ENCODE peak calls at places on chromosomes 13 and 19, in nine cellular contexts. C, R, T, F, Q, J, U, G and S are unnamed samples.

GRCh38 chr19:15331419-15332310 is 674 bp downstream of the BRD4 start:
- DNase-seq in C (peak), R (no peak), T (no peak), F (peak), Q (peak), J (no peak), U (peak), G (peak), S (peak)

GRCh38 chr13:53028063-53028462 is 550 bp upstream of the OLFM4 start:
- DNase-seq in C (no peak), R (no peak), T (no peak), F (no peak), Q (no peak), J (no peak), U (no peak), G (no peak), S (no peak)

GRCh38 chr19:2797280-2797679 is 12.0 kb downstream of the THOP1 start:
- DNase-seq in C (no peak), R (no peak), T (no peak), F (no peak), Q (no peak), J (no peak), U (no peak), G (no peak), S (no peak)

GRCh38 chr13:65595881-65596280 is 1634.3 kb downstream of the PCDH9 start:
- DNase-seq in C (no peak), R (peak), T (no peak), F (no peak), Q (no peak), J (no peak), U (no peak), G (no peak), S (no peak)

GRCh38 chr13:55538424-55538823 is 1602.3 kb upstream of the PRR20A start:
- DNase-seq in C (no peak), R (no peak), T (no peak), F (no peak), Q (no peak), J (no peak), U (no peak), G (no peak), S (no peak)

GRCh38 chr13:37716395-37716794 is 117.8 kb upstream of the POSTN start:
- DNase-seq in C (no peak), R (peak), T (no peak), F (no peak), Q (no peak), J (peak), U (no peak), G (no peak), S (no peak)

GRCh38 chr19:47786566-47786965 is 8.1 kb downstream of the SELENOW start:
- DNase-seq in C (no peak), R (no peak), T (no peak), F (no peak), Q (no peak), J (no peak), U (no peak), G (no peak), S (no peak)

GRCh38 chr19:45173816-45174215 is 4.2 kb downstream of the TRAPPC6A start:
- DNase-seq in C (no peak), R (no peak), T (no peak), F (no peak), Q (no peak), J (no peak), U (no peak), G (no peak), S (no peak)

GRCh38 chr19:54316746-54317107 is 3.8 kb upstream of the LILRA5 start:
- DNase-seq in C (peak), R (no peak), T (no peak), F (no peak), Q (no peak), J (no peak), U (no peak), G (no peak), S (no peak)

GRCh38 chr19:14056741-14057356 is 5.0 kb downstream of the PALM3 start:
- DNase-seq in C (no peak), R (no peak), T (no peak), F (no peak), Q (no peak), J (no peak), U (no peak), G (no peak), S (no peak)

GRCh38 chr19:4233282-4233853 is 4.0 kb downstream of the EBI3 start:
- DNase-seq in C (no peak), R (peak), T (peak), F (no peak), Q (peak), J (no peak), U (peak), G (no peak), S (no peak)

GRCh38 chr19:601790-602189 is 12.1 kb downstream of the HCN2 start:
- DNase-seq in C (no peak), R (no peak), T (no peak), F (no peak), Q (no peak), J (no peak), U (no peak), G (no peak), S (no peak)

GRCh38 chr13:81597101-81597500 is 1256.2 kb upstream of the SPRY2 start:
- DNase-seq in C (no peak), R (no peak), T (no peak), F (no peak), Q (no peak), J (no peak), U (no peak), G (no peak), S (no peak)

GRCh38 chr13:50357586-50358118 is 342.4 kb downstream of the KCNRG start:
- DNase-seq in C (no peak), R (peak), T (peak), F (no peak), Q (no peak), J (peak), U (no peak), G (no peak), S (peak)

GRCh38 chr19:17160908-17161307 is 54.2 kb upstream of the USE1 start:
- DNase-seq in C (no peak), R (no peak), T (no peak), F (no peak), Q (no peak), J (no peak), U (no peak), G (no peak), S (no peak)

GRCh38 chr19:2387367-2388288 is 27.6 kb downstream of the TMPRSS9 start:
- DNase-seq in C (no peak), R (no peak), T (no peak), F (no peak), Q (no peak), J (no peak), U (no peak), G (no peak), S (no peak)

GRCh38 chr13:98509271-98510155 is 67.4 kb downstream of the STK24 start:
- DNase-seq in C (peak), R (peak), T (no peak), F (no peak), Q (peak), J (peak), U (peak), G (no peak), S (no peak)

GRCh38 chr19:55692681-55693081 is 17.7 kb downstream of the EPN1 start:
- DNase-seq in C (peak), R (no peak), T (no peak), F (no peak), Q (no peak), J (no peak), U (no peak), G (no peak), S (no peak)

GRCh38 chr19:13100031-13100588 is 2.5 kb downstream of the LYL1 start:
- DNase-seq in C (peak), R (no peak), T (no peak), F (peak), Q (peak), J (peak), U (peak), G (no peak), S (no peak)

GRCh38 chr19:3783660-3784584 is 2.3 kb downstream of the MATK start:
- DNase-seq in C (no peak), R (no peak), T (peak), F (no peak), Q (no peak), J (no peak), U (peak), G (no peak), S (no peak)

GRCh38 chr19:10612515-10613119 is 12.7 kb upstream of the SLC44A2 start:
- DNase-seq in C (peak), R (no peak), T (no peak), F (no peak), Q (no peak), J (no peak), U (no peak), G (no peak), S (peak)